ENCODE peak calls at places on chromosomes 2 and 18, in five cellular contexts. One of them, this sample, is unnamed.

GRCh38 chr2:187316040-187316439 is 132.0 kb downstream of the CALCRL start:
- DNase-seq in H9: no peak
- DNase-seq in activated T-cell treated with anti-CD3 and anti-CD28 coated beads, Interleukin-2, amount 50 U/mL, for 72 hours: no peak
- DNase-seq in NCI-H2029 treated with DMSO at 0.1 percent for 48 hours: no peak
- DNase-seq in hepatic stellate cell: no peak
- DNase-seq in this sample: no peak

GRCh38 chr2:240201861-240202260 is 61.4 kb upstream of the OTOS start:
- DNase-seq in H9: no peak
- DNase-seq in activated T-cell treated with anti-CD3 and anti-CD28 coated beads, Interleukin-2, amount 50 U/mL, for 72 hours: no peak
- DNase-seq in NCI-H2029 treated with DMSO at 0.1 percent for 48 hours: no peak
- DNase-seq in hepatic stellate cell: no peak
- DNase-seq in this sample: no peak

GRCh38 chr2:199662245-199662644 is 188.7 kb downstream of the FTCDNL1 start:
- DNase-seq in H9: no peak
- DNase-seq in activated T-cell treated with anti-CD3 and anti-CD28 coated beads, Interleukin-2, amount 50 U/mL, for 72 hours: no peak
- DNase-seq in NCI-H2029 treated with DMSO at 0.1 percent for 48 hours: no peak
- DNase-seq in hepatic stellate cell: no peak
- DNase-seq in this sample: no peak

GRCh38 chr18:74436158-74436755 is 20.9 kb downstream of the DIPK1C start:
- DNase-seq in H9: peak; percentile 58
- DNase-seq in activated T-cell treated with anti-CD3 and anti-CD28 coated beads, Interleukin-2, amount 50 U/mL, for 72 hours: no peak
- DNase-seq in NCI-H2029 treated with DMSO at 0.1 percent for 48 hours: no peak
- DNase-seq in hepatic stellate cell: no peak
- DNase-seq in this sample: no peak

GRCh38 chr2:205612661-205613060 is 69.6 kb upstream of the NRP2 start:
- DNase-seq in H9: no peak
- DNase-seq in activated T-cell treated with anti-CD3 and anti-CD28 coated beads, Interleukin-2, amount 50 U/mL, for 72 hours: peak; percentile 55
- DNase-seq in NCI-H2029 treated with DMSO at 0.1 percent for 48 hours: no peak
- DNase-seq in hepatic stellate cell: no peak
- DNase-seq in this sample: no peak

GRCh38 chr2:201816674-201817073 is 10.3 kb downstream of the CDK15 start:
- DNase-seq in H9: no peak
- DNase-seq in activated T-cell treated with anti-CD3 and anti-CD28 coated beads, Interleukin-2, amount 50 U/mL, for 72 hours: no peak
- DNase-seq in NCI-H2029 treated with DMSO at 0.1 percent for 48 hours: no peak
- DNase-seq in hepatic stellate cell: no peak
- DNase-seq in this sample: no peak

GRCh38 chr2:4219571-4219970 is 516.2 kb downstream of the DCDC2C start:
- DNase-seq in H9: no peak
- DNase-seq in activated T-cell treated with anti-CD3 and anti-CD28 coated beads, Interleukin-2, amount 50 U/mL, for 72 hours: no peak
- DNase-seq in NCI-H2029 treated with DMSO at 0.1 percent for 48 hours: no peak
- DNase-seq in hepatic stellate cell: no peak
- DNase-seq in this sample: no peak

GRCh38 chr2:178404380-178404767 is 46.6 kb downstream of the PRKRA start:
- DNase-seq in H9: no peak
- DNase-seq in activated T-cell treated with anti-CD3 and anti-CD28 coated beads, Interleukin-2, amount 50 U/mL, for 72 hours: peak; percentile 61
- DNase-seq in NCI-H2029 treated with DMSO at 0.1 percent for 48 hours: peak; percentile 37
- DNase-seq in hepatic stellate cell: peak; percentile 49
- DNase-seq in this sample: peak; percentile 75

GRCh38 chr2:30255466-30256408 is 24.4 kb downstream of the LBH start:
- DNase-seq in H9: no peak
- DNase-seq in activated T-cell treated with anti-CD3 and anti-CD28 coated beads, Interleukin-2, amount 50 U/mL, for 72 hours: no peak
- DNase-seq in NCI-H2029 treated with DMSO at 0.1 percent for 48 hours: peak; percentile 4
- DNase-seq in hepatic stellate cell: no peak
- DNase-seq in this sample: no peak

GRCh38 chr18:10074122-10074521 is 160.3 kb downstream of the VAPA start:
- DNase-seq in H9: no peak
- DNase-seq in activated T-cell treated with anti-CD3 and anti-CD28 coated beads, Interleukin-2, amount 50 U/mL, for 72 hours: no peak
- DNase-seq in NCI-H2029 treated with DMSO at 0.1 percent for 48 hours: no peak
- DNase-seq in hepatic stellate cell: no peak
- DNase-seq in this sample: no peak

GRCh38 chr2:162058973-162059668 is 14.9 kb downstream of the DPP4 start:
- DNase-seq in H9: no peak
- DNase-seq in activated T-cell treated with anti-CD3 and anti-CD28 coated beads, Interleukin-2, amount 50 U/mL, for 72 hours: peak; percentile 35
- DNase-seq in NCI-H2029 treated with DMSO at 0.1 percent for 48 hours: no peak
- DNase-seq in hepatic stellate cell: no peak
- DNase-seq in this sample: peak; percentile 41

GRCh38 chr2:204853905-204854304 is 308.6 kb downstream of the PARD3B start:
- DNase-seq in H9: no peak
- DNase-seq in activated T-cell treated with anti-CD3 and anti-CD28 coated beads, Interleukin-2, amount 50 U/mL, for 72 hours: no peak
- DNase-seq in NCI-H2029 treated with DMSO at 0.1 percent for 48 hours: no peak
- DNase-seq in hepatic stellate cell: no peak
- DNase-seq in this sample: no peak

GRCh38 chr18:8685914-8686216 is 19.5 kb upstream of the MTCL1 start:
- DNase-seq in H9: no peak
- DNase-seq in activated T-cell treated with anti-CD3 and anti-CD28 coated beads, Interleukin-2, amount 50 U/mL, for 72 hours: no peak
- DNase-seq in NCI-H2029 treated with DMSO at 0.1 percent for 48 hours: no peak
- DNase-seq in hepatic stellate cell: no peak
- DNase-seq in this sample: no peak

GRCh38 chr2:205763708-205764501 is 81.6 kb downstream of the NRP2 start:
- DNase-seq in H9: peak; percentile 95
- DNase-seq in activated T-cell treated with anti-CD3 and anti-CD28 coated beads, Interleukin-2, amount 50 U/mL, for 72 hours: peak; percentile 60
- DNase-seq in NCI-H2029 treated with DMSO at 0.1 percent for 48 hours: no peak
- DNase-seq in hepatic stellate cell: peak; percentile 65
- DNase-seq in this sample: no peak

GRCh38 chr2:121524650-121525425 is 5.8 kb upstream of the RNU4ATAC start:
- DNase-seq in H9: no peak
- DNase-seq in activated T-cell treated with anti-CD3 and anti-CD28 coated beads, Interleukin-2, amount 50 U/mL, for 72 hours: no peak
- DNase-seq in NCI-H2029 treated with DMSO at 0.1 percent for 48 hours: no peak
- DNase-seq in hepatic stellate cell: no peak
- DNase-seq in this sample: no peak

GRCh38 chr18:5627756-5628511 is 84.1 kb upstream of the EPB41L3 start:
- DNase-seq in H9: peak; percentile 46
- DNase-seq in activated T-cell treated with anti-CD3 and anti-CD28 coated beads, Interleukin-2, amount 50 U/mL, for 72 hours: peak; percentile 1
- DNase-seq in NCI-H2029 treated with DMSO at 0.1 percent for 48 hours: no peak
- DNase-seq in hepatic stellate cell: no peak
- DNase-seq in this sample: no peak

GRCh38 chr2:20165677-20166509 is 59.0 kb downstream of the SDC1 start:
- DNase-seq in H9: peak; percentile 17
- DNase-seq in activated T-cell treated with anti-CD3 and anti-CD28 coated beads, Interleukin-2, amount 50 U/mL, for 72 hours: peak; percentile 6
- DNase-seq in NCI-H2029 treated with DMSO at 0.1 percent for 48 hours: no peak
- DNase-seq in hepatic stellate cell: no peak
- DNase-seq in this sample: peak; percentile 57

GRCh38 chr2:75716406-75716805 is 5.7 kb upstream of the GCFC2 start:
- DNase-seq in H9: no peak
- DNase-seq in activated T-cell treated with anti-CD3 and anti-CD28 coated beads, Interleukin-2, amount 50 U/mL, for 72 hours: no peak
- DNase-seq in NCI-H2029 treated with DMSO at 0.1 percent for 48 hours: no peak
- DNase-seq in hepatic stellate cell: peak; percentile 31
- DNase-seq in this sample: no peak

GRCh38 chr18:49976810-49977209 is 163.5 kb upstream of the ACAA2 start:
- DNase-seq in H9: no peak
- DNase-seq in activated T-cell treated with anti-CD3 and anti-CD28 coated beads, Interleukin-2, amount 50 U/mL, for 72 hours: no peak
- DNase-seq in NCI-H2029 treated with DMSO at 0.1 percent for 48 hours: no peak
- DNase-seq in hepatic stellate cell: no peak
- DNase-seq in this sample: no peak

GRCh38 chr18:9684901-9685738 is 23.0 kb upstream of the RAB31 start:
- DNase-seq in H9: no peak
- DNase-seq in activated T-cell treated with anti-CD3 and anti-CD28 coated beads, Interleukin-2, amount 50 U/mL, for 72 hours: no peak
- DNase-seq in NCI-H2029 treated with DMSO at 0.1 percent for 48 hours: no peak
- DNase-seq in hepatic stellate cell: no peak
- DNase-seq in this sample: no peak

GRCh38 chr2:119746836-119747235 is 12.9 kb upstream of the PTPN4 start:
- DNase-seq in H9: no peak
- DNase-seq in activated T-cell treated with anti-CD3 and anti-CD28 coated beads, Interleukin-2, amount 50 U/mL, for 72 hours: no peak
- DNase-seq in NCI-H2029 treated with DMSO at 0.1 percent for 48 hours: no peak
- DNase-seq in hepatic stellate cell: no peak
- DNase-seq in this sample: no peak

GRCh38 chr2:17680119-17680518 is 73.5 kb downstream of the SMC6 start:
- DNase-seq in H9: no peak
- DNase-seq in activated T-cell treated with anti-CD3 and anti-CD28 coated beads, Interleukin-2, amount 50 U/mL, for 72 hours: no peak
- DNase-seq in NCI-H2029 treated with DMSO at 0.1 percent for 48 hours: no peak
- DNase-seq in hepatic stellate cell: no peak
- DNase-seq in this sample: no peak

GRCh38 chr2:179263015-179263414 is 1.6 kb downstream of the SESTD1 start:
- DNase-seq in H9: no peak
- DNase-seq in activated T-cell treated with anti-CD3 and anti-CD28 coated beads, Interleukin-2, amount 50 U/mL, for 72 hours: no peak
- DNase-seq in NCI-H2029 treated with DMSO at 0.1 percent for 48 hours: no peak
- DNase-seq in hepatic stellate cell: no peak
- DNase-seq in this sample: no peak

GRCh38 chr2:9199716-9200633 is 6.6 kb upstream of the ASAP2 start:
- DNase-seq in H9: no peak
- DNase-seq in activated T-cell treated with anti-CD3 and anti-CD28 coated beads, Interleukin-2, amount 50 U/mL, for 72 hours: no peak
- DNase-seq in NCI-H2029 treated with DMSO at 0.1 percent for 48 hours: no peak
- DNase-seq in hepatic stellate cell: no peak
- DNase-seq in this sample: no peak

GRCh38 chr18:77320960-77321559 is 71.4 kb downstream of the GALR1 start:
- DNase-seq in H9: no peak
- DNase-seq in activated T-cell treated with anti-CD3 and anti-CD28 coated beads, Interleukin-2, amount 50 U/mL, for 72 hours: no peak
- DNase-seq in NCI-H2029 treated with DMSO at 0.1 percent for 48 hours: no peak
- DNase-seq in hepatic stellate cell: no peak
- DNase-seq in this sample: no peak

GRCh38 chr2:160407393-160408204 is 86.0 kb downstream of the RBMS1 start:
- DNase-seq in H9: peak; percentile 66
- DNase-seq in activated T-cell treated with anti-CD3 and anti-CD28 coated beads, Interleukin-2, amount 50 U/mL, for 72 hours: peak; percentile 73
- DNase-seq in NCI-H2029 treated with DMSO at 0.1 percent for 48 hours: no peak
- DNase-seq in hepatic stellate cell: peak; percentile 64
- DNase-seq in this sample: peak; percentile 50

GRCh38 chr2:62934501-62934900 is 116.1 kb upstream of the OTX1 start:
- DNase-seq in H9: no peak
- DNase-seq in activated T-cell treated with anti-CD3 and anti-CD28 coated beads, Interleukin-2, amount 50 U/mL, for 72 hours: no peak
- DNase-seq in NCI-H2029 treated with DMSO at 0.1 percent for 48 hours: no peak
- DNase-seq in hepatic stellate cell: no peak
- DNase-seq in this sample: no peak

GRCh38 chr18:48342125-48342524 is 67.1 kb downstream of the ZBTB7C start:
- DNase-seq in H9: no peak
- DNase-seq in activated T-cell treated with anti-CD3 and anti-CD28 coated beads, Interleukin-2, amount 50 U/mL, for 72 hours: no peak
- DNase-seq in NCI-H2029 treated with DMSO at 0.1 percent for 48 hours: peak; percentile 71
- DNase-seq in hepatic stellate cell: no peak
- DNase-seq in this sample: no peak

GRCh38 chr2:18362696-18363095 is 197.8 kb downstream of the RDH14 start:
- DNase-seq in H9: no peak
- DNase-seq in activated T-cell treated with anti-CD3 and anti-CD28 coated beads, Interleukin-2, amount 50 U/mL, for 72 hours: no peak
- DNase-seq in NCI-H2029 treated with DMSO at 0.1 percent for 48 hours: no peak
- DNase-seq in hepatic stellate cell: peak; percentile 49
- DNase-seq in this sample: no peak

GRCh38 chr2:98869272-98869641 is 66.8 kb downstream of the CRACDL start:
- DNase-seq in H9: peak; percentile 48
- DNase-seq in activated T-cell treated with anti-CD3 and anti-CD28 coated beads, Interleukin-2, amount 50 U/mL, for 72 hours: no peak
- DNase-seq in NCI-H2029 treated with DMSO at 0.1 percent for 48 hours: peak; percentile 86
- DNase-seq in hepatic stellate cell: no peak
- DNase-seq in this sample: no peak

GRCh38 chr2:43348904-43349725 is 122.7 kb upstream of the ZFP36L2 start:
- DNase-seq in H9: no peak
- DNase-seq in activated T-cell treated with anti-CD3 and anti-CD28 coated beads, Interleukin-2, amount 50 U/mL, for 72 hours: no peak
- DNase-seq in NCI-H2029 treated with DMSO at 0.1 percent for 48 hours: no peak
- DNase-seq in hepatic stellate cell: no peak
- DNase-seq in this sample: no peak